ENCODE peak calls at places on chromosomes 7 and 10, in eight cellular contexts. A, U, Q, L, V, Y, E and C are unnamed samples.

GRCh38 chr7:131959106-131959812 is 402.8 kb upstream of the PODXL start:
- DNase-seq in A (no peak), U (no peak), L (no peak), V (no peak), E (no peak), Y (no peak), Q (no peak), C (peak)

GRCh38 chr10:72008096-72008933 is 44.1 kb downstream of the CHST3 start:
- DNase-seq in U (no peak), V (no peak), Q (no peak), A (no peak), E (no peak), L (no peak), Y (no peak), C (no peak)

GRCh38 chr7:91098566-91098965 is 165.7 kb upstream of the FZD1 start:
- DNase-seq in U (peak), Y (no peak), A (no peak), L (no peak), V (no peak), Q (no peak), E (no peak), C (no peak)

GRCh38 chr7:2641406-2642393 is 9.9 kb downstream of the TTYH3 start:
- DNase-seq in Q (peak), A (peak), E (no peak), Y (peak), U (peak), L (peak), V (peak), C (peak)

GRCh38 chr10:89217057-89217990 is 10.2 kb upstream of the CH25H start:
- DNase-seq in U (peak), L (no peak), V (peak), Y (peak), E (no peak), Q (peak), A (peak), C (peak)

GRCh38 chr7:143300959-143301617 is 12.9 kb downstream of the CASP2 start:
- DNase-seq in L (no peak), E (no peak), U (peak), A (no peak), Y (no peak), Q (no peak), V (no peak), C (no peak)

GRCh38 chr7:78052112-78052511 is 253.5 kb downstream of the PHTF2 start:
- DNase-seq in L (no peak), Q (no peak), U (no peak), Y (no peak), A (peak), V (peak), E (no peak), C (no peak)

GRCh38 chr7:375901-376305 is 85.9 kb downstream of the FOXL3 start:
- DNase-seq in L (no peak), Q (no peak), A (no peak), U (no peak), Y (no peak), E (no peak), V (no peak), C (no peak)

GRCh38 chr7:9711259-9711658 is 1262.4 kb upstream of the PHF14 start:
- DNase-seq in Q (no peak), A (no peak), L (no peak), Y (no peak), E (no peak), V (no peak), U (no peak), C (no peak)

GRCh38 chr7:155322530-155322929 is 24.9 kb downstream of the INSIG1 start:
- DNase-seq in L (no peak), U (no peak), A (no peak), V (no peak), Q (no peak), E (no peak), Y (no peak), C (no peak)

GRCh38 chr10:123349203-123349602 is 195.0 kb downstream of the BUB3 start:
- DNase-seq in Q (no peak), E (no peak), V (no peak), U (no peak), L (no peak), Y (no peak), A (no peak), C (no peak)

GRCh38 chr10:130140425-130140824 is 4.2 kb downstream of the GLRX3 start:
- DNase-seq in L (no peak), Y (no peak), A (no peak), E (no peak), U (no peak), V (no peak), Q (no peak), C (no peak)

GRCh38 chr10:102146971-102147428 is 5.2 kb upstream of the NOLC1 start:
- DNase-seq in Q (no peak), U (no peak), L (no peak), A (no peak), V (no peak), E (no peak), Y (no peak), C (no peak)

GRCh38 chr10:20836401-20836800 is 60.7 kb downstream of the NEBL start:
- DNase-seq in E (no peak), Y (no peak), Q (no peak), U (no peak), L (no peak), V (no peak), A (no peak), C (no peak)

GRCh38 chr10:53361936-53362335 is 589.4 kb upstream of the MBL2 start:
- DNase-seq in L (no peak), E (no peak), Q (no peak), U (no peak), Y (no peak), A (no peak), V (no peak), C (no peak)

GRCh38 chr10:71484352-71484751 is 87.6 kb downstream of the CDH23 start:
- DNase-seq in V (peak), L (no peak), Q (no peak), Y (no peak), U (no peak), A (peak), E (no peak), C (no peak)

GRCh38 chr7:23232966-23233365 is 13.6 kb upstream of the GPNMB start:
- DNase-seq in Q (no peak), V (no peak), E (no peak), L (no peak), Y (no peak), A (no peak), U (no peak), C (no peak)

GRCh38 chr10:71040326-71040725 is 152.0 kb upstream of the PCBD1 start:
- DNase-seq in V (no peak), E (no peak), Q (no peak), L (no peak), U (no peak), A (no peak), Y (no peak), C (no peak)

GRCh38 chr7:102916426-102916825 is 3.6 kb downstream of the LRRC17 start:
- DNase-seq in A (no peak), Y (no peak), E (no peak), Q (peak), V (no peak), U (peak), L (no peak), C (no peak)

GRCh38 chr10:103433858-103434257 is 18.3 kb downstream of the CALHM2 start:
- DNase-seq in Y (no peak), L (peak), U (no peak), Q (no peak), A (no peak), E (no peak), V (no peak), C (no peak)

GRCh38 chr7:33107136-33108066 is 1.8 kb downstream of the RP9 start:
- DNase-seq in V (peak), A (peak), E (no peak), Q (peak), L (no peak), Y (peak), U (peak), C (peak)

GRCh38 chr7:158075633-158076001 is 512.0 kb downstream of the PTPRN2 start:
- DNase-seq in L (no peak), A (no peak), V (no peak), Y (no peak), Q (no peak), E (no peak), U (no peak), C (no peak)

GRCh38 chr10:131889755-131890154 is 11.1 kb upstream of the PPP2R2D start:
- DNase-seq in Y (no peak), E (no peak), Q (no peak), A (no peak), L (no peak), V (no peak), U (no peak), C (no peak)

GRCh38 chr7:75601539-75601938 is 109.4 kb downstream of the SPDYE5 start:
- DNase-seq in E (no peak), A (no peak), V (no peak), L (no peak), U (no peak), Q (no peak), Y (no peak), C (no peak)

GRCh38 chr7:133770863-133771492 is 356.2 kb upstream of the LRGUK start:
- DNase-seq in E (no peak), U (peak), Y (no peak), V (no peak), L (no peak), A (no peak), Q (peak), C (no peak)

GRCh38 chr10:51371725-51372124 is 297.4 kb downstream of the PRKG1 start:
- DNase-seq in E (no peak), Q (no peak), U (peak), Y (no peak), L (no peak), V (no peak), A (no peak), C (no peak)

GRCh38 chr10:73096041-73096451 is 620 bp downstream of the P4HA1 start:
- DNase-seq in Y (peak), Q (peak), V (peak), A (peak), L (peak), U (peak), E (peak), C (peak)

GRCh38 chr10:62597226-62597625 is 207.3 kb upstream of the ADO start:
- DNase-seq in V (no peak), L (no peak), Q (peak), U (peak), A (no peak), Y (no peak), E (no peak), C (no peak)

GRCh38 chr10:72842164-72842563 is 51.4 kb upstream of the OIT3 start:
- DNase-seq in E (no peak), A (no peak), U (no peak), Q (no peak), V (no peak), Y (no peak), L (no peak), C (no peak)

GRCh38 chr7:115056019-115056418 is 134.1 kb downstream of the MDFIC start:
- DNase-seq in Y (no peak), V (no peak), L (no peak), E (no peak), U (no peak), Q (no peak), A (no peak), C (no peak)

GRCh38 chr10:71212249-71213126 is at the start of gene UNC5B:
- DNase-seq in A (peak), L (peak), V (peak), Y (peak), Q (peak), U (peak), E (peak), C (peak)

GRCh38 chr7:74269757-74270277 is 15.6 kb upstream of the RFC2 start:
- DNase-seq in Q (peak), Y (peak), E (peak), U (peak), V (peak), L (peak), A (peak), C (peak)

GRCh38 chr7:8963722-8964121 is 530.3 kb downstream of the NXPH1 start:
- DNase-seq in Y (no peak), L (no peak), Q (no peak), E (no peak), A (no peak), U (no peak), V (no peak), C (no peak)

GRCh38 chr10:69232252-69232651 is 12.1 kb downstream of the HKDC1 start:
- DNase-seq in E (no peak), L (no peak), V (no peak), U (peak), A (no peak), Y (no peak), Q (peak), C (no peak)

GRCh38 chr7:4000934-4001333 is 681.2 kb upstream of the FOXK1 start:
- DNase-seq in U (no peak), E (no peak), A (no peak), V (no peak), L (no peak), Y (no peak), Q (no peak), C (no peak)

GRCh38 chr7:85471740-85472139 is 284.9 kb upstream of the SEMA3D start:
- DNase-seq in L (no peak), A (no peak), U (peak), Y (no peak), Q (no peak), V (no peak), E (no peak), C (no peak)

GRCh38 chr7:16930958-16931357 is 49.2 kb upstream of the AGR3 start:
- DNase-seq in E (no peak), Q (no peak), L (no peak), A (no peak), U (no peak), V (no peak), Y (no peak), C (no peak)

GRCh38 chr7:20064974-20065862 is 152.0 kb downstream of the MACC1 start:
- DNase-seq in U (peak), Y (peak), A (no peak), E (no peak), Q (peak), L (no peak), V (no peak), C (peak)

GRCh38 chr7:130901209-130901783 is 167.3 kb upstream of the KLF14 start:
- DNase-seq in E (no peak), U (peak), V (peak), Q (peak), A (no peak), Y (no peak), L (peak), C (no peak)

GRCh38 chr7:106177295-106177690 is 65.2 kb upstream of the SYPL1 start:
- DNase-seq in A (no peak), Y (no peak), V (no peak), L (no peak), Q (no peak), U (no peak), E (no peak), C (no peak)

GRCh38 chr7:30894866-30895408 is 16.7 kb upstream of the AQP1 start:
- DNase-seq in V (no peak), U (no peak), Y (no peak), E (no peak), L (no peak), A (peak), Q (no peak), C (no peak)
- TF ChIP-seq CTCF in V (no peak), U (peak), Y (no peak), E (no peak), L (no peak), A (no peak), Q (peak), C (no peak)

GRCh38 chr10:119611433-119611832 is 14.7 kb upstream of the TIAL1 start:
- DNase-seq in U (no peak), V (no peak), Q (no peak), E (no peak), Y (no peak), L (no peak), A (no peak), C (no peak)

GRCh38 chr10:119608316-119609155 is 11.8 kb upstream of the TIAL1 start:
- DNase-seq in L (peak), E (no peak), Q (no peak), Y (peak), A (peak), V (peak), U (peak), C (peak)
- TF ChIP-seq CTCF in L (peak), E (peak), Q (peak), Y (peak), A (no peak), V (peak), U (peak), C (no peak)

GRCh38 chr10:49112098-49112497 is 3.2 kb downstream of the VSTM4 start:
- DNase-seq in U (no peak), Q (no peak), A (no peak), L (no peak), V (no peak), Y (no peak), E (no peak), C (no peak)

GRCh38 chr10:49113741-49114141 is 1.6 kb downstream of the VSTM4 start:
- DNase-seq in L (no peak), Q (no peak), Y (no peak), V (no peak), A (no peak), U (no peak), E (no peak), C (no peak)

GRCh38 chr10:49114718-49115014 is 656 bp downstream of the VSTM4 start:
- DNase-seq in V (no peak), L (no peak), Q (no peak), U (no peak), E (no peak), Y (no peak), A (no peak), C (no peak)

GRCh38 chr10:49111320-49111698 is 4.0 kb downstream of the VSTM4 start:
- DNase-seq in A (no peak), U (no peak), V (no peak), E (no peak), Q (no peak), Y (no peak), L (no peak), C (no peak)

DNA sequence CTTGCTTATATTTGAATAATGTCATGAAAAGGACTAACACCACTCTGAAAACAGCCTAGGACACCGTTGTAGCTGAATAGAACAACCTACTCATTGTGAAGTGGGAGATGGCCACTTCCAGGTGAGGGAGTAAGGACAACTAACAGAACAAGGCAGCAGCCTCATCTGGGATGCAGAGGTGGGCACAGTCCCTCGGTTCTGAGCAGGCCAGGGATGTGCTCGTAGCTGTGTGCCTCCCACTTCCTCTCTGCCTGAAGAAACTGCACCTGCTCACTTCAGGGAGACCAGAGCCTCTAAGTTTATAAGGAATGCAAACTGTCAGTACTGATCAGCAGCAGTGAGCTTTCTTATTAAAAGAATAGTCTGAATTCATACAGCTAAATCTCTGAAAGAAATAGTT is 2.5 kb downstream of the VSTM4 start:
- DNase-seq in L (no peak), Q (no peak), A (no peak), E (no peak), V (no peak), Y (no peak), U (no peak), C (no peak)
- TF ChIP-seq CTCF in L (no peak), Q (no peak), A (no peak), E (no peak), V (no peak), Y (no peak), U (no peak), C (no peak)

DNA sequence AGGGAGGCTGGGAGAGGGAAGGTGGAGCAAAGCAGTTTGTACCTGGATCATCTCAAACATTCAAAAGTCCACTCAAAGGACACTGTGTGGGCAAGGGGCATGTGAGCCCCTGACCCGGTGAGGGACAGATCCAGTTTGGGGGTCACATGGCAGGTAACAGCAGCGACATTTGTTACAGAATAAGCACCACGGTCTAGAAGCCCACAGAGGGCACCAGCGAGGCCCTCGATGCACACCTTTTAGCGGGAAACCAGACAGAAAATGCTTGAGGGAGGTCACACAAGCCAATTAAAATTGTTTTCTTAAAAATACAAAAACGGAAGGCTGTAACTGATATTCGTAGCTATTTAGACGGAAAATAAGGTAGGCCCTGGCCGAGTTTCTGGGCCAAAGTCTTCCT is 144.4 kb downstream of the ZMYND11 start:
- DNase-seq in E (no peak), L (no peak), Q (no peak), Y (peak), U (no peak), V (no peak), A (peak), C (no peak)
- TF ChIP-seq CTCF in E (peak), L (no peak), Q (no peak), Y (peak), U (no peak), V (no peak), A (no peak), C (no peak)

GRCh38 chr10:80946073-80946472 is 408.4 kb downstream of the SH2D4B start:
- DNase-seq in V (no peak), L (no peak), E (no peak), Y (no peak), A (no peak), U (no peak), Q (no peak), C (no peak)

GRCh38 chr10:80949785-80950184 is 412.1 kb downstream of the SH2D4B start:
- DNase-seq in E (no peak), A (no peak), U (no peak), Y (no peak), V (no peak), L (no peak), Q (no peak), C (no peak)

GRCh38 chr10:80946957-80947722 is 409.4 kb downstream of the SH2D4B start:
- DNase-seq in V (no peak), L (no peak), E (no peak), Y (no peak), Q (no peak), A (no peak), U (no peak), C (no peak)

DNA sequence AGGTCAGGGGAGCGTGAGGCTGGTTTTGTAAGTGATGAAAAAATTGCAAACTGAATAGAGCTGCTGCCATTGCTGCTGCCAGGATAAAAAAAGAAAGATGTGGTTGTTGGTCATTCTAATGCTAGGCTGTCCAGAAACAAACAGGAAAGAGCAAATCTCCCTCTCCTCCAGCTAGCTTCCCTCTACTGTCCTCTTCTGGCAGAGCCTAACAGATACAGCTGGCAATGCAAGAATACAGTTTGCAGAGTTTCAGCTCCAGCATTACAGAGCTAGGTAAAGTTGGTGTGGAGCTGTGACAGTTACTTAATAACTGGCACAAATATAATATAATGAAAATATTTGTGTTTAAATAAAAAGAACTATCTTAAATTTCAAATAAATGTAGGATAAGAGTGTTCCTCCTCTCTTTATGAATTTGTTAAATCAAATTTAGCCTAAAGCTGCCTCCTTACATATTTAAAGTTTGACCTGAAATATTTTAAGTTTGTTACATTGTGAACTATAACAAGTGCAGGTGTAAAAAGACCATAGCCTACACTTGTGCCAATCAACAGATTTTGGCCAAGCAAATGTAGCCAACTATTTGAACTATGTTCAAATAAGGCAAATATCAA is 407.7 kb downstream of the SH2D4B start:
- DNase-seq in E (no peak), V (no peak), L (no peak), Q (no peak), U (no peak), A (no peak), Y (no peak), C (no peak)
- TF ChIP-seq CTCF in E (peak), V (peak), L (peak), Q (no peak), U (no peak), A (peak), Y (peak), C (peak)

GRCh38 chr7:53350241-53350640 is 314.8 kb downstream of the POM121L12 start:
- DNase-seq in Y (peak), L (no peak), V (peak), Q (no peak), E (peak), U (no peak), A (peak), C (peak)
- TF ChIP-seq CTCF in Y (peak), L (no peak), V (peak), Q (no peak), E (peak), U (peak), A (peak), C (peak)